ENCODE peak calls at places on chromosomes 7 and 10, in five cellular contexts. R, F, L, T and G are unnamed samples.

GRCh38 chr7:143407296-143408246 is 1.1 kb downstream of the EPHA1 start:
- DNase-seq in R (no peak), F (no peak), L (no peak), T (peak; percentile 36), G (no peak)

GRCh38 chr7:121752706-121753105 is 120.3 kb upstream of the PTPRZ1 start:
- DNase-seq in R (no peak), F (no peak), L (no peak), T (no peak), G (no peak)

GRCh38 chr7:55210716-55211115 is 154.4 kb upstream of the LANCL2 start:
- DNase-seq in R (no peak), F (no peak), L (no peak), T (no peak), G (no peak)

GRCh38 chr7:47092331-47092730 is 489.6 kb downstream of the TNS3 start:
- DNase-seq in R (no peak), F (no peak), L (no peak), T (no peak), G (no peak)

GRCh38 chr10:113025487-113025886 is 75.4 kb downstream of the TCF7L2 start:
- DNase-seq in R (no peak), F (no peak), L (no peak), T (no peak), G (no peak)

GRCh38 chr7:129454249-129454551 is 20.0 kb downstream of the STRIP2 start:
- DNase-seq in R (no peak), F (no peak), L (no peak), T (no peak), G (no peak)

GRCh38 chr10:6406220-6407033 is 173.6 kb downstream of the PRKCQ start:
- DNase-seq in R (no peak), F (peak; percentile 36), L (no peak), T (no peak), G (no peak)

GRCh38 chr7:116630932-116631449 is 41.0 kb upstream of the MET start:
- DNase-seq in R (no peak), F (peak; percentile 91), L (peak; percentile 71), T (no peak), G (no peak)

GRCh38 chr10:121088524-121088923 is 237.4 kb downstream of the WDR11 start:
- DNase-seq in R (no peak), F (no peak), L (no peak), T (no peak), G (no peak)

GRCh38 chr10:104309980-104310978 is 28.0 kb downstream of the ITPRIP start:
- DNase-seq in R (peak; percentile 56), F (peak; percentile 80), L (peak; percentile 86), T (no peak), G (no peak)

GRCh38 chr7:41148521-41148951 is 554.4 kb downstream of the INHBA start:
- DNase-seq in R (peak; percentile 80), F (peak; percentile 82), L (no peak), T (no peak), G (no peak)

GRCh38 chr10:70784476-70784875 is 701 bp downstream of the TBATA start:
- DNase-seq in R (no peak), F (peak; percentile 25), L (no peak), T (no peak), G (no peak)

GRCh38 chr7:128008141-128008540 is 23.1 kb downstream of the LRRC4 start:
- DNase-seq in R (no peak), F (no peak), L (no peak), T (no peak), G (no peak)

GRCh38 chr7:128919241-128919640 is 8.7 kb upstream of the KCP start:
- DNase-seq in R (no peak), F (no peak), L (no peak), T (no peak), G (no peak)

GRCh38 chr10:89302628-89303027 is 782 bp downstream of the IFIT2 start:
- DNase-seq in R (no peak), F (no peak), L (no peak), T (no peak), G (no peak)

GRCh38 chr10:3782456-3783312 is 2.3 kb downstream of the KLF6 start:
- DNase-seq in R (peak; percentile 91), F (peak; percentile 81), L (peak; percentile 79), T (peak; percentile 58), G (no peak)

GRCh38 chr7:142496545-142496991 is 238.7 kb upstream of the PRSS58 start:
- DNase-seq in R (no peak), F (no peak), L (no peak), T (no peak), G (no peak)

GRCh38 chr7:73978681-73979563 is 49.1 kb upstream of the ELN start:
- DNase-seq in R (no peak), F (peak; percentile 6), L (peak; percentile 48), T (no peak), G (no peak)

GRCh38 chr10:4498763-4499251 is 327.2 kb upstream of the AKR1E2 start:
- DNase-seq in R (peak; percentile 69), F (peak; percentile 21), L (no peak), T (no peak), G (no peak)

GRCh38 chr7:45920543-45921380 is at the start of gene IGFBP3:
- DNase-seq in R (no peak), F (no peak), L (peak; percentile 70), T (no peak), G (peak; percentile 74)

GRCh38 chr7:94478648-94479214 is 30.9 kb upstream of the CASD1 start:
- DNase-seq in R (no peak), F (no peak), L (no peak), T (no peak), G (no peak)

GRCh38 chr7:151632750-151633515 is 113.2 kb upstream of the RHEB start:
- DNase-seq in R (no peak), F (peak; percentile 52), L (peak; percentile 75), T (peak; percentile 37), G (no peak)

GRCh38 chr7:43781726-43782607 is 23.5 kb downstream of the BLVRA start:
- DNase-seq in R (peak; percentile 37), F (peak; percentile 24), L (no peak), T (no peak), G (no peak)

GRCh38 chr10:47331954-47332353 is 9.7 kb downstream of the GDF2 start:
- DNase-seq in R (no peak), F (no peak), L (no peak), T (no peak), G (no peak)

GRCh38 chr10:29608062-29608461 is 26.7 kb downstream of the SVIL start:
- DNase-seq in R (no peak), F (no peak), L (peak; percentile 83), T (no peak), G (no peak)